ENCODE peak calls at places on chromosomes 2 and 18, in eight cellular contexts. G is GM19239; K is NCI-H460; F is stimulated activated naive B cell treated with anti-CD40 and anti-IgM and Interleukin-4, amounts not matched to agents 10 μg/mL and 1 μg/mL and 100 μg/mL, for 72 hours; T is activated naive CD8-positive, alpha-beta T cell treated with anti-CD3 and anti-CD28 coated beads, Interleukin-2, amount 50 U/mL, for 16 hours; N is colonic mucosa; A is midbrain; H is NCI-H2171. L is an unnamed sample.

GRCh38 chr2:53208815-53209214 is 558.8 kb upstream of the CHAC2 start:
- DNase-seq in N (no peak), F (no peak), K (no peak), T (no peak), H (peak; percentile 20), G (no peak), A (no peak), L (no peak)

GRCh38 chr2:203900298-203900697 is 32.7 kb downstream of the CTLA4 start:
- DNase-seq in G (no peak), A (no peak), F (no peak), T (no peak), K (no peak), N (no peak), H (no peak), L (no peak)

GRCh38 chr2:207423886-207424285 is 105.9 kb upstream of the CREB1 start:
- DNase-seq in F (peak; percentile 70), A (no peak), T (no peak), N (no peak), G (peak; percentile 9), H (peak; percentile 6), K (no peak), L (no peak)

GRCh38 chr2:134823431-134823830 is 15.0 kb upstream of the ACMSD start:
- DNase-seq in T (no peak), H (no peak), G (no peak), N (no peak), K (no peak), A (no peak), F (no peak), L (no peak)

GRCh38 chr2:102815285-102815684 is 53.5 kb downstream of the TMEM182 start:
- DNase-seq in G (no peak), F (no peak), N (no peak), H (no peak), A (no peak), T (no peak), K (no peak), L (no peak)

GRCh38 chr2:180625006-180625844 is 355.2 kb upstream of the UBE2E3 start:
- DNase-seq in N (no peak), H (no peak), A (no peak), G (no peak), T (no peak), F (no peak), K (no peak), L (no peak)

GRCh38 chr2:29895296-29895695 is 26.1 kb downstream of the ALK start:
- DNase-seq in K (no peak), T (no peak), G (no peak), H (no peak), A (no peak), N (no peak), F (no peak), L (no peak)

GRCh38 chr2:146597291-146597690 is 1247.5 kb upstream of the ACVR2A start:
- DNase-seq in F (no peak), G (no peak), K (no peak), T (no peak), N (no peak), A (no peak), H (no peak), L (no peak)

GRCh38 chr18:54357082-54357659 is 487 bp downstream of the STARD6 start:
- DNase-seq in G (no peak), K (no peak), N (peak; percentile 18), F (no peak), H (no peak), T (no peak), A (no peak), L (peak; percentile 4)

GRCh38 chr2:234841321-234842015 is 110.3 kb upstream of the SH3BP4 start:
- DNase-seq in N (no peak), A (no peak), K (no peak), H (no peak), G (no peak), F (no peak), T (no peak), L (no peak)

GRCh38 chr18:49656098-49656591 is 94.3 kb downstream of the LIPG start:
- DNase-seq in F (no peak), G (no peak), T (no peak), K (peak; percentile 19), H (no peak), N (no peak), A (no peak), L (no peak)

GRCh38 chr2:63719052-63719451 is 122.6 kb upstream of the UGP2 start:
- DNase-seq in H (no peak), F (no peak), G (no peak), A (no peak), K (no peak), T (no peak), N (no peak), L (no peak)

GRCh38 chr2:24241528-24241927 is 66.7 kb downstream of the FAM228A start:
- DNase-seq in T (no peak), K (no peak), F (no peak), A (no peak), H (no peak), G (no peak), N (no peak), L (no peak)

GRCh38 chr18:58996131-58996632 is 131.5 kb downstream of the ZNF532 start:
- DNase-seq in F (no peak), G (no peak), K (no peak), H (no peak), A (no peak), N (no peak), T (no peak), L (no peak)

GRCh38 chr2:95056044-95056443 is 30.5 kb downstream of the MAL start:
- DNase-seq in T (no peak), H (no peak), A (no peak), K (no peak), N (no peak), F (no peak), G (no peak), L (no peak)

GRCh38 chr18:44848931-44849330 is 168.2 kb downstream of the SETBP1 start:
- DNase-seq in N (no peak), T (no peak), K (no peak), G (no peak), F (no peak), A (no peak), H (peak; percentile 39), L (no peak)

GRCh38 chr2:8548871-8549221 is 133.0 kb upstream of the ID2 start:
- DNase-seq in T (no peak), A (no peak), F (no peak), H (no peak), N (peak; percentile 9), G (no peak), K (no peak), L (no peak)

GRCh38 chr2:136305517-136306192 is 187.7 kb upstream of the CXCR4 start:
- DNase-seq in H (peak; percentile 84), A (no peak), K (no peak), T (peak; percentile 35), F (peak; percentile 35), G (no peak), N (no peak), L (no peak)

GRCh38 chr2:5926896-5927512 is 234.8 kb downstream of the SOX11 start:
- DNase-seq in N (no peak), G (no peak), T (no peak), H (no peak), F (no peak), A (peak; percentile 35), K (no peak), L (no peak)

GRCh38 chr2:215357660-215358059 is 45.8 kb downstream of the ATIC start:
- DNase-seq in H (no peak), A (no peak), K (no peak), T (no peak), N (no peak), G (no peak), F (no peak), L (no peak)

GRCh38 chr2:172972005-172972619 is 103.5 kb upstream of the MAP3K20 start:
- DNase-seq in F (no peak), H (peak; percentile 32), G (peak; percentile 26), N (peak; percentile 62), K (peak; percentile 49), A (peak; percentile 36), T (peak; percentile 24), L (peak; percentile 82)

GRCh38 chr2:235378261-235378660 is 115.6 kb upstream of the AGAP1 start:
- DNase-seq in G (no peak), K (no peak), N (peak; percentile 59), T (no peak), F (no peak), H (no peak), A (no peak), L (no peak)

GRCh38 chr2:43239981-43240761 is 13.8 kb upstream of the ZFP36L2 start:
- DNase-seq in F (peak; percentile 38), T (no peak), K (no peak), A (no peak), H (no peak), N (no peak), G (no peak), L (no peak)

GRCh38 chr2:127932199-127932877 is 46.6 kb upstream of the AMMECR1L start:
- DNase-seq in N (no peak), F (no peak), K (peak; percentile 76), H (no peak), A (no peak), G (no peak), T (no peak), L (no peak)

GRCh38 chr2:239156516-239157265 is 244.1 kb downstream of the HDAC4 start:
- DNase-seq in T (no peak), H (no peak), N (no peak), G (no peak), A (no peak), F (no peak), K (no peak), L (no peak)